ENCODE peak calls at places on chromosome 12, in seven cellular contexts. One of them, this sample, is unnamed. For H3K27me3 and H3K36me3, the result is how much of the 10 kb centered on the place peaks cover.

GRCh38 chr12:122006186-122006926 is 15.3 kb upstream of the BCL7A start:
- DNase-seq in adipocyte: no peak
- DNase-seq in heart right ventricle: no peak
- DNase-seq in psoas muscle: no peak
- DNase-seq in left ventricle myocardium inferior: no peak
- DNase-seq in GM23338: no peak
- DNase-seq in CD8-positive, alpha-beta memory T cell: peak
- DNase-seq in this sample: no peak

GRCh38 chr12:102702447-102703114 is 214.5 kb downstream of the PAH start:
- DNase-seq in CD8-positive, alpha-beta memory T cell: no peak
- DNase-seq in heart right ventricle: peak
- DNase-seq in adipocyte: peak
- DNase-seq in GM23338: peak
- DNase-seq in left ventricle myocardium inferior: no peak
- DNase-seq in psoas muscle: peak
- DNase-seq in this sample: peak

GRCh38 chr12:99153283-99153682 is 494.3 kb upstream of the GARIN6 start:
- DNase-seq in CD8-positive, alpha-beta memory T cell: no peak
- DNase-seq in left ventricle myocardium inferior: no peak
- DNase-seq in psoas muscle: no peak
- DNase-seq in GM23338: no peak
- DNase-seq in heart right ventricle: no peak
- DNase-seq in adipocyte: no peak
- DNase-seq in this sample: no peak

GRCh38 chr12:21219206-21219605 is 88.2 kb downstream of the SLCO1B1 start:
- DNase-seq in GM23338: no peak
- DNase-seq in adipocyte: no peak
- DNase-seq in heart right ventricle: no peak
- DNase-seq in psoas muscle: no peak
- DNase-seq in left ventricle myocardium inferior: no peak
- DNase-seq in CD8-positive, alpha-beta memory T cell: no peak
- DNase-seq in this sample: no peak

GRCh38 chr12:25962932-25963525 is 4.5 kb downstream of the RASSF8 start:
- DNase-seq in CD8-positive, alpha-beta memory T cell: no peak
- DNase-seq in adipocyte: no peak
- DNase-seq in psoas muscle: no peak
- DNase-seq in left ventricle myocardium inferior: no peak
- DNase-seq in GM23338: no peak
- DNase-seq in heart right ventricle: no peak
- DNase-seq in this sample: no peak

GRCh38 chr12:124174406-124174805 is 120.5 kb upstream of the RFLNA start:
- DNase-seq in CD8-positive, alpha-beta memory T cell: no peak
- DNase-seq in psoas muscle: no peak
- DNase-seq in adipocyte: peak
- DNase-seq in left ventricle myocardium inferior: no peak
- DNase-seq in GM23338: no peak
- DNase-seq in heart right ventricle: no peak
- DNase-seq in this sample: peak

GRCh38 chr12:80422549-80422948 is 21.5 kb upstream of the PTPRQ start:
- DNase-seq in left ventricle myocardium inferior: no peak
- DNase-seq in CD8-positive, alpha-beta memory T cell: no peak
- DNase-seq in GM23338: no peak
- DNase-seq in adipocyte: peak
- DNase-seq in heart right ventricle: no peak
- DNase-seq in psoas muscle: no peak
- DNase-seq in this sample: no peak

GRCh38 chr12:113796852-113797534 is 169.1 kb downstream of the RBM19 start:
- DNase-seq in heart right ventricle: no peak
- DNase-seq in left ventricle myocardium inferior: no peak
- DNase-seq in CD8-positive, alpha-beta memory T cell: no peak
- DNase-seq in psoas muscle: no peak
- DNase-seq in adipocyte: no peak
- DNase-seq in GM23338: no peak
- DNase-seq in this sample: no peak

GRCh38 chr12:6201199-6201608 is 1.0 kb downstream of the CD9 start:
- DNase-seq in left ventricle myocardium inferior: no peak
- DNase-seq in CD8-positive, alpha-beta memory T cell: no peak
- DNase-seq in GM23338: peak
- DNase-seq in psoas muscle: peak
- DNase-seq in adipocyte: peak
- DNase-seq in heart right ventricle: no peak
- DNase-seq in this sample: peak

GRCh38 chr12:5318874-5319273 is 113.0 kb upstream of the NTF3 start:
- DNase-seq in heart right ventricle: no peak
- DNase-seq in psoas muscle: no peak
- DNase-seq in CD8-positive, alpha-beta memory T cell: no peak
- DNase-seq in GM23338: no peak
- DNase-seq in adipocyte: peak
- DNase-seq in left ventricle myocardium inferior: no peak
- DNase-seq in this sample: peak

GRCh38 chr12:79125358-79125757 is 260.8 kb downstream of the SYT1 start:
- DNase-seq in left ventricle myocardium inferior: no peak
- DNase-seq in psoas muscle: no peak
- DNase-seq in CD8-positive, alpha-beta memory T cell: no peak
- DNase-seq in adipocyte: no peak
- DNase-seq in heart right ventricle: no peak
- DNase-seq in GM23338: no peak
- DNase-seq in this sample: no peak

GRCh38 chr12:4268549-4269181 is 4.9 kb upstream of the CCND2 start:
- DNase-seq in heart right ventricle: no peak
- DNase-seq in left ventricle myocardium inferior: no peak
- DNase-seq in adipocyte: peak
- DNase-seq in GM23338: no peak
- DNase-seq in CD8-positive, alpha-beta memory T cell: peak
- DNase-seq in psoas muscle: no peak
- DNase-seq in this sample: no peak

GRCh38 chr12:57229634-57230380 is at the start of gene SHMT2:
- DNase-seq in GM23338: peak
- DNase-seq in psoas muscle: peak
- DNase-seq in adipocyte: peak
- DNase-seq in left ventricle myocardium inferior: peak
- DNase-seq in CD8-positive, alpha-beta memory T cell: peak
- DNase-seq in heart right ventricle: peak
- DNase-seq in this sample: peak

GRCh38 chr12:57232156-57232756 is 2.7 kb downstream of the SHMT2 start:
- DNase-seq in GM23338: no peak
- DNase-seq in CD8-positive, alpha-beta memory T cell: no peak
- DNase-seq in psoas muscle: no peak
- DNase-seq in heart right ventricle: no peak
- DNase-seq in adipocyte: no peak
- DNase-seq in left ventricle myocardium inferior: no peak
- DNase-seq in this sample: peak

GRCh38 chr12:57233357-57234232 is 4.1 kb downstream of the SHMT2 start:
- DNase-seq in adipocyte: no peak
- DNase-seq in left ventricle myocardium inferior: peak
- DNase-seq in CD8-positive, alpha-beta memory T cell: no peak
- DNase-seq in psoas muscle: peak
- DNase-seq in GM23338: no peak
- DNase-seq in heart right ventricle: no peak
- DNase-seq in this sample: peak

GRCh38 chr12:57230381-57231155 is 1.1 kb downstream of the SHMT2 start:
- DNase-seq in CD8-positive, alpha-beta memory T cell: no peak
- DNase-seq in adipocyte: no peak
- DNase-seq in heart right ventricle: no peak
- DNase-seq in psoas muscle: no peak
- DNase-seq in left ventricle myocardium inferior: peak
- DNase-seq in GM23338: no peak
- DNase-seq in this sample: no peak

GRCh38 chr12:57231276-57232021 is 1.9 kb downstream of the SHMT2 start:
- DNase-seq in heart right ventricle: no peak
- DNase-seq in GM23338: no peak
- DNase-seq in psoas muscle: no peak
- DNase-seq in left ventricle myocardium inferior: peak
- DNase-seq in adipocyte: no peak
- DNase-seq in CD8-positive, alpha-beta memory T cell: no peak
- DNase-seq in this sample: no peak
- H3K4me3 ChIP-seq in heart right ventricle: no peak
- H3K4me3 ChIP-seq in GM23338: peak
- H3K4me3 ChIP-seq in psoas muscle: no peak
- H3K4me3 ChIP-seq in left ventricle myocardium inferior: peak
- H3K4me3 ChIP-seq in adipocyte: peak
- H3K4me3 ChIP-seq in CD8-positive, alpha-beta memory T cell: no peak
- H3K4me3 ChIP-seq in this sample: peak

DNA sequence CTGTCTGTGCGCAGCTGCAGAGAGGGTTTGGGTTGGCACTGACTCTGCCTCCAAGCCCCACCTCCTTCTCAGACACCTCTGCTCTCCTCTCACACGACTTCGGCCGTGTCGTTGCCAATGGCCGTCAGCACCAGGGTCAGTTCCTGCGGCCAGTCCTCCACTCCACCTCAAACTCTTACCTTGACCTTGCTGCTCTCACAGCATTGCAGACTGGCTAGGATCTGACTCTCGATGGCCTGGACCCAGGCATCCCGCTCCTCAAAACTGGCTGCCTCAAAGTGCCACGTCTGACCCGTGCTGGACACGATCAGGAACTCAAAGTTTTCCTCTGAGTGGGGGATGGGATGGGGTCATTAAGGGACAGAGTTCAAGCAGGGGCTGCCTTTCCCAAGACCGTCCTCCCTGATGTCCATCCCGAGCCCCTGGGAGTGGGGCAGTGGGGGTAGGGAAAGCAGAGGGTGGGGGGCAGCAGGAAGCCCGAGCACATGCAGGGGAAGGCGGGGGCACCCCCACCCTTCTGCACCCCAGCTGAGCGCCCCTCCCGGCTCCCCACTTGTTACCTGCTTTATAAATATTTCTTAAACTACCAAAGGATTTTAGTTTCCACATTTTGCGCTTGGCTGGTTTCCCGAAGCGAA is 10.7 kb downstream of the AGAP2 start:
- DNase-seq in heart right ventricle: no peak
- DNase-seq in psoas muscle: no peak
- DNase-seq in CD8-positive, alpha-beta memory T cell: no peak
- DNase-seq in left ventricle myocardium inferior: no peak
- DNase-seq in adipocyte: no peak
- DNase-seq in GM23338: peak
- DNase-seq in this sample: no peak
- H3K27me3 ChIP-seq in heart right ventricle: under half
- H3K27me3 ChIP-seq in psoas muscle: under half
- H3K27me3 ChIP-seq in CD8-positive, alpha-beta memory T cell: under half
- H3K27me3 ChIP-seq in left ventricle myocardium inferior: half or more
- H3K27me3 ChIP-seq in adipocyte: under half
- H3K27me3 ChIP-seq in GM23338: half or more
- H3K27me3 ChIP-seq in this sample: under half

DNA sequence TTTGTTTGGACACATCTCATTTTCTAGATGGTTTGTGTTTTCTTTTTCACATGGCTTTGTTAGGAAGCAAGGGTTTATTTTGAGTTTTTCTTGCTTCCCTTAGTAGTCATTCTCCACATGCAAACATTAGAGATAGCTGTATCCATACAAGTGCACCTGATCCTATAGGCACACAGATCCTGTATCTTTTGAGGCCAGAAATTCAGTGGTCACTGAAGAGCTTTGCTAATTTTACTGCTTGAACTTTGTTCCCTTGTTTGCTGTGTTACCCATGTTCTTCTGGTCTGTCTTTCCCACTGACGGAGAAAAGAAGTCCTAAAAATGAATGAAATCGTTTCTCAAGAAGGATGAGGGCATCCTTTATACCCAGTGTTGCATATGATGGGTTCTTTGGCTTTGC is 14.7 kb downstream of the HMGA2 start:
- DNase-seq in heart right ventricle: no peak
- DNase-seq in adipocyte: no peak
- DNase-seq in CD8-positive, alpha-beta memory T cell: no peak
- DNase-seq in GM23338: no peak
- DNase-seq in psoas muscle: no peak
- DNase-seq in left ventricle myocardium inferior: no peak
- DNase-seq in this sample: no peak
- H3K36me3 ChIP-seq in heart right ventricle: under half
- H3K36me3 ChIP-seq in adipocyte: under half
- H3K36me3 ChIP-seq in CD8-positive, alpha-beta memory T cell: under half
- H3K36me3 ChIP-seq in GM23338: under half
- H3K36me3 ChIP-seq in psoas muscle: under half
- H3K36me3 ChIP-seq in left ventricle myocardium inferior: under half
- H3K36me3 ChIP-seq in this sample: under half

DNA sequence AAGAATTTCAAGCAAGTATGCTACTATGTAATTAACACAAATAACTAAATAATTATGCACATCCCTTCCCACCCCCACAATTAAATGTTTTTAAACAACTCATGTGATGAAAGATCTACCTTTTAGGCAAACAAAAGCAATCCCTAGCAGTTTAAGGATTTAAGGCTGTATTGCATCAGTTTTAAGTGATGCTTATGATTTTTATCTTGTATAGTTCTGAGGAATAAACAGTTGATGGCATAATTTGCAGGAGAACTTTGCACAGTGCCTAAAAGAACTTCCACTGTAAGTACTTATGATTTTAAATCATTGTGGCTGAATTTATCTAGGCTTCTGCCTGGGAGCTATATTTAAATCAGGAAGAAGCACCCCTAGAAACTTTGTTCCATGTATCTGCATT is 388.7 kb downstream of the BCAT1 start:
- DNase-seq in CD8-positive, alpha-beta memory T cell: no peak
- DNase-seq in GM23338: no peak
- DNase-seq in heart right ventricle: no peak
- DNase-seq in left ventricle myocardium inferior: no peak
- DNase-seq in adipocyte: no peak
- DNase-seq in psoas muscle: no peak
- DNase-seq in this sample: no peak
- H3K4me3 ChIP-seq in CD8-positive, alpha-beta memory T cell: no peak
- H3K4me3 ChIP-seq in GM23338: peak
- H3K4me3 ChIP-seq in heart right ventricle: peak
- H3K4me3 ChIP-seq in left ventricle myocardium inferior: peak
- H3K4me3 ChIP-seq in adipocyte: peak
- H3K4me3 ChIP-seq in psoas muscle: peak
- H3K4me3 ChIP-seq in this sample: no peak

This sample was measured in MG63.